ENCODE peak calls at places on chromosomes 7 and 10, in five cellular contexts. One of them, this sample, is unnamed.

GRCh38 chr10:116146374-116146773 is 126.6 kb downstream of the GFRA1 start:
- DNase-seq in trophoblast cell: no peak
- DNase-seq in neuronal stem cell: no peak
- DNase-seq in mesenchymal stem cell: peak
- DNase-seq in H9: no peak
- DNase-seq in this sample: no peak

GRCh38 chr7:82762880-82763279 is 319.3 kb upstream of the CACNA2D1 start:
- DNase-seq in mesenchymal stem cell: peak
- DNase-seq in trophoblast cell: no peak
- DNase-seq in H9: no peak
- DNase-seq in neuronal stem cell: no peak
- DNase-seq in this sample: no peak

GRCh38 chr7:45185028-45185863 is 27.7 kb downstream of the RAMP3 start:
- DNase-seq in mesenchymal stem cell: no peak
- DNase-seq in neuronal stem cell: no peak
- DNase-seq in H9: no peak
- DNase-seq in trophoblast cell: no peak
- DNase-seq in this sample: no peak

GRCh38 chr10:26642896-26643653 is 54.4 kb upstream of the PDSS1 start:
- DNase-seq in H9: peak
- DNase-seq in neuronal stem cell: no peak
- DNase-seq in trophoblast cell: no peak
- DNase-seq in mesenchymal stem cell: no peak
- DNase-seq in this sample: no peak

GRCh38 chr10:96440257-96441125 is 73.2 kb downstream of the TLL2 start:
- DNase-seq in trophoblast cell: no peak
- DNase-seq in neuronal stem cell: no peak
- DNase-seq in mesenchymal stem cell: no peak
- DNase-seq in H9: no peak
- DNase-seq in this sample: no peak

GRCh38 chr10:73965890-73966768 is 31.8 kb upstream of the VCL start:
- DNase-seq in mesenchymal stem cell: peak
- DNase-seq in neuronal stem cell: peak
- DNase-seq in H9: peak
- DNase-seq in trophoblast cell: peak
- DNase-seq in this sample: peak

GRCh38 chr10:51574248-51575067 is 124.9 kb downstream of the CSTF2T start:
- DNase-seq in mesenchymal stem cell: no peak
- DNase-seq in H9: no peak
- DNase-seq in neuronal stem cell: no peak
- DNase-seq in trophoblast cell: no peak
- DNase-seq in this sample: no peak

GRCh38 chr7:120583835-120584586 is 273.9 kb downstream of the TSPAN12 start:
- DNase-seq in trophoblast cell: peak
- DNase-seq in H9: no peak
- DNase-seq in mesenchymal stem cell: peak
- DNase-seq in neuronal stem cell: no peak
- DNase-seq in this sample: no peak

GRCh38 chr7:159104188-159105030 is 40.3 kb downstream of the VIPR2 start:
- DNase-seq in trophoblast cell: no peak
- DNase-seq in neuronal stem cell: no peak
- DNase-seq in H9: no peak
- DNase-seq in mesenchymal stem cell: no peak
- DNase-seq in this sample: no peak

GRCh38 chr7:19489162-19489820 is 219.5 kb downstream of the POLR1F start:
- DNase-seq in mesenchymal stem cell: no peak
- DNase-seq in neuronal stem cell: no peak
- DNase-seq in H9: no peak
- DNase-seq in trophoblast cell: no peak
- DNase-seq in this sample: no peak

GRCh38 chr10:27607591-27607990 is 103.5 kb downstream of the RAB18 start:
- DNase-seq in mesenchymal stem cell: no peak
- DNase-seq in trophoblast cell: no peak
- DNase-seq in H9: no peak
- DNase-seq in neuronal stem cell: no peak
- DNase-seq in this sample: no peak

GRCh38 chr7:75979361-75980125 is 14.9 kb downstream of the TMEM120A start:
- DNase-seq in neuronal stem cell: no peak
- DNase-seq in mesenchymal stem cell: no peak
- DNase-seq in trophoblast cell: no peak
- DNase-seq in H9: no peak
- DNase-seq in this sample: no peak

GRCh38 chr10:127163632-127164031 is 32.8 kb downstream of the INSYN2A start:
- DNase-seq in trophoblast cell: no peak
- DNase-seq in mesenchymal stem cell: no peak
- DNase-seq in neuronal stem cell: no peak
- DNase-seq in H9: no peak
- DNase-seq in this sample: no peak

GRCh38 chr7:29990931-29991330 is 1.3 kb upstream of the SCRN1 start:
- DNase-seq in H9: no peak
- DNase-seq in mesenchymal stem cell: no peak
- DNase-seq in neuronal stem cell: no peak
- DNase-seq in trophoblast cell: no peak
- DNase-seq in this sample: no peak

GRCh38 chr10:30782543-30783461 is 153.2 kb upstream of the LYZL2 start:
- DNase-seq in neuronal stem cell: no peak
- DNase-seq in mesenchymal stem cell: peak
- DNase-seq in trophoblast cell: no peak
- DNase-seq in H9: no peak
- DNase-seq in this sample: no peak

GRCh38 chr7:27185013-27185707 is at the start of gene HOXA11:
- DNase-seq in mesenchymal stem cell: peak
- DNase-seq in neuronal stem cell: no peak
- DNase-seq in H9: peak
- DNase-seq in trophoblast cell: no peak
- DNase-seq in this sample: peak

GRCh38 chr7:100044719-100045118 is 4.9 kb upstream of the ZSCAN21 start:
- DNase-seq in mesenchymal stem cell: no peak
- DNase-seq in trophoblast cell: peak
- DNase-seq in H9: no peak
- DNase-seq in neuronal stem cell: no peak
- DNase-seq in this sample: no peak

GRCh38 chr7:48280100-48280499 is 108.8 kb downstream of the ABCA13 start:
- DNase-seq in trophoblast cell: no peak
- DNase-seq in H9: no peak
- DNase-seq in mesenchymal stem cell: peak
- DNase-seq in neuronal stem cell: no peak
- DNase-seq in this sample: no peak

GRCh38 chr10:113716109-113717010 is 35.1 kb upstream of the PLEKHS1 start:
- DNase-seq in H9: no peak
- DNase-seq in neuronal stem cell: no peak
- DNase-seq in mesenchymal stem cell: no peak
- DNase-seq in trophoblast cell: no peak
- DNase-seq in this sample: no peak

GRCh38 chr7:157347217-157347904 is 10.6 kb downstream of the DNAJB6 start:
- DNase-seq in neuronal stem cell: no peak
- DNase-seq in trophoblast cell: peak
- DNase-seq in mesenchymal stem cell: no peak
- DNase-seq in H9: no peak
- DNase-seq in this sample: no peak

GRCh38 chr10:121519901-121520500 is 78.2 kb downstream of the FGFR2 start:
- DNase-seq in mesenchymal stem cell: no peak
- DNase-seq in neuronal stem cell: no peak
- DNase-seq in H9: no peak
- DNase-seq in trophoblast cell: no peak
- DNase-seq in this sample: no peak

GRCh38 chr7:119175916-119176627 is 951.6 kb downstream of the ANKRD7 start:
- DNase-seq in trophoblast cell: peak
- DNase-seq in neuronal stem cell: peak
- DNase-seq in H9: peak
- DNase-seq in mesenchymal stem cell: peak
- DNase-seq in this sample: peak

GRCh38 chr7:50954716-50955115 is 172.0 kb upstream of the GRB10 start:
- DNase-seq in H9: no peak
- DNase-seq in neuronal stem cell: no peak
- DNase-seq in mesenchymal stem cell: no peak
- DNase-seq in trophoblast cell: no peak
- DNase-seq in this sample: no peak

GRCh38 chr7:19378340-19378704 is 233.1 kb upstream of the FERD3L start:
- DNase-seq in trophoblast cell: no peak
- DNase-seq in neuronal stem cell: no peak
- DNase-seq in H9: no peak
- DNase-seq in mesenchymal stem cell: no peak
- DNase-seq in this sample: no peak

GRCh38 chr10:110208614-110209398 is 1.4 kb downstream of the MXI1 start:
- DNase-seq in H9: no peak
- DNase-seq in neuronal stem cell: no peak
- DNase-seq in mesenchymal stem cell: peak
- DNase-seq in trophoblast cell: no peak
- DNase-seq in this sample: no peak

GRCh38 chr10:72254891-72255568 is 18.7 kb upstream of the DDIT4 start:
- DNase-seq in trophoblast cell: no peak
- DNase-seq in mesenchymal stem cell: peak
- DNase-seq in H9: peak
- DNase-seq in neuronal stem cell: peak
- DNase-seq in this sample: no peak

GRCh38 chr7:43637114-43637806 is 54.4 kb downstream of the STK17A start:
- DNase-seq in neuronal stem cell: no peak
- DNase-seq in mesenchymal stem cell: peak
- DNase-seq in H9: no peak
- DNase-seq in trophoblast cell: no peak
- DNase-seq in this sample: no peak

GRCh38 chr7:43642897-43643630 is 60.2 kb downstream of the STK17A start:
- DNase-seq in neuronal stem cell: no peak
- DNase-seq in H9: no peak
- DNase-seq in trophoblast cell: no peak
- DNase-seq in mesenchymal stem cell: no peak
- DNase-seq in this sample: no peak

GRCh38 chr7:43643842-43644241 is 60.9 kb downstream of the STK17A start:
- DNase-seq in H9: no peak
- DNase-seq in neuronal stem cell: no peak
- DNase-seq in mesenchymal stem cell: no peak
- DNase-seq in trophoblast cell: no peak
- DNase-seq in this sample: no peak

GRCh38 chr7:43639858-43640491 is 57.1 kb downstream of the STK17A start:
- DNase-seq in mesenchymal stem cell: peak
- DNase-seq in trophoblast cell: no peak
- DNase-seq in neuronal stem cell: peak
- DNase-seq in H9: no peak
- DNase-seq in this sample: no peak

GRCh38 chr7:43640679-43641078 is 57.8 kb downstream of the STK17A start:
- DNase-seq in mesenchymal stem cell: no peak
- DNase-seq in trophoblast cell: no peak
- DNase-seq in H9: no peak
- DNase-seq in neuronal stem cell: no peak
- DNase-seq in this sample: no peak
- H2BK12ac ChIP-seq in mesenchymal stem cell: no peak
- H2BK12ac ChIP-seq in trophoblast cell: no peak
- H2BK12ac ChIP-seq in H9: no peak
- H2BK12ac ChIP-seq in neuronal stem cell: no peak
- H2BK12ac ChIP-seq in this sample: no peak

GRCh38 chr10:79269443-79269842 is 77.8 kb upstream of the PPIF start:
- DNase-seq in trophoblast cell: no peak
- DNase-seq in mesenchymal stem cell: no peak
- DNase-seq in neuronal stem cell: no peak
- DNase-seq in H9: no peak
- DNase-seq in this sample: no peak

GRCh38 chr10:79266543-79267312 is 80.5 kb upstream of the PPIF start:
- DNase-seq in mesenchymal stem cell: peak
- DNase-seq in trophoblast cell: peak
- DNase-seq in H9: no peak
- DNase-seq in neuronal stem cell: no peak
- DNase-seq in this sample: no peak

GRCh38 chr10:79268717-79269116 is 78.6 kb upstream of the PPIF start:
- DNase-seq in mesenchymal stem cell: no peak
- DNase-seq in H9: no peak
- DNase-seq in neuronal stem cell: no peak
- DNase-seq in trophoblast cell: no peak
- DNase-seq in this sample: no peak

GRCh38 chr10:79267449-79267848 is 79.8 kb upstream of the PPIF start:
- DNase-seq in neuronal stem cell: no peak
- DNase-seq in mesenchymal stem cell: no peak
- DNase-seq in H9: no peak
- DNase-seq in trophoblast cell: no peak
- DNase-seq in this sample: no peak

DNA sequence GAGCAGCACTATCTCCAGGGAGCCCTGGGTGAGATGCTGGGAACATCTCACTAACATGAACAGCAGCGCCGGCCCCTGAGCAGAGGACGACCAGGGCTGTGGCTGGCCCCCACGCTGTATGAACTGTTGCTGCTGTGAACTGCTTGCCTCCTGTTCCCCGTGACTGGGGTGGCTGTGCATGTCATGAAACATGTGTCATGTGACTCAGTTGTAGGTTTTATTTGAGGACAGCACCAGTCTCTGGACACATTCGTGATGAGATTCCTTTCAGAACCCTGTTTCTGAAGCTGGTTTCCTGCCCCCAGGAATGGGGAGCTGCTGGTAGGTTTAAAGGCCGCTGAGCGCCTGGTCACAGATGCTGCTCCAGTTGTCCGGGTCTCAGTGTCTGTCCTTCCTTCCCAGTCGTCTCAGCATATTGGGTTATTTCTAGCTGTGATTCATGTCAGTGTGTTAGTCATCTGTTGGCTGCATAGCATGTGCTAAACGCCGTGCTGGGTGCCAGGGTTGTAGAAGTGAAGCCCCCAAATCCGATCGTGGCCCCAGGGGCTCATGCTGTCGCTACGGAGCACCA is 79.1 kb upstream of the PPIF start:
- DNase-seq in H9: no peak
- DNase-seq in neuronal stem cell: no peak
- DNase-seq in trophoblast cell: no peak
- DNase-seq in mesenchymal stem cell: peak
- DNase-seq in this sample: no peak
- H3K4me2 ChIP-seq in H9: no peak
- H3K4me2 ChIP-seq in neuronal stem cell: no peak
- H3K4me2 ChIP-seq in trophoblast cell: no peak
- H3K4me2 ChIP-seq in mesenchymal stem cell: no peak
- H3K4me2 ChIP-seq in this sample: no peak

GRCh38 chr7:101081432-101081831 is 3.8 kb upstream of the TRIM56 start:
- DNase-seq in neuronal stem cell: no peak
- DNase-seq in mesenchymal stem cell: no peak
- DNase-seq in trophoblast cell: no peak
- DNase-seq in H9: no peak
- DNase-seq in this sample: no peak
- H2BK12ac ChIP-seq in neuronal stem cell: no peak
- H2BK12ac ChIP-seq in mesenchymal stem cell: no peak
- H2BK12ac ChIP-seq in trophoblast cell: no peak
- H2BK12ac ChIP-seq in H9: no peak
- H2BK12ac ChIP-seq in this sample: no peak

DNA sequence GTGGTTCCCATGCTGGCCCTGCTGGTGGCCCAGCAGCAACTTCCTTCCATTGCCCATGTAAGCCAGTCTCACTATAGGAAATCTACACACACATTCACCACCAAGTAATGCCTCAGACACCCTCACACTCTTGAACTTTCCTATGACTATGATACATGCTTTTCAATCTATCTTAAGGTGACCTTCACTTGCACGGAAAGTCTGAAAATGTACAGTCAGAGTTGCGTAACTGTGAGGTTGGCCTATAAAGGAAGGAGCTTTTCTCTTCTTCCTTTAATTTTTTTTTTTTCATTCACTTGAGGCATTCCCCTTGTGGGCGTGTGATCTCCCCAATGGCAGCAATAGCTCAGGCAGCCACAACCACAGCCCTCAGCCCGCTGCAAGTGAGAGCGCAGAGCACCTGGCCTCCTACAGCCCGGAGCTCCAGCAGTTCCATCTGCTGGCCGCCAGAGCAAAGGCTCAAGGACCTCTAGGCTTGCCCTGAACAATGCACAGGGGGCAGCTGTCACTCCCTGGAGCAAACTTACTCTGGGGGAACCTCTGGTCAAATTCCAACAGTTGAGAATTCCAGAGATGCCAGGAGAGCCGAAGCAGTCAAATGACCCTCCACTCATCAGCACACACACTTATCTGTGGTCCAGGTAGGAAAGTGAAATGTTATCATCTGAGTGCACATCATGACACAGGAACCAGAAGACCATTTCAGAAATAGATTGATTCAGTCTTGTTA is 123.1 kb upstream of the ADO start:
- DNase-seq in mesenchymal stem cell: peak
- DNase-seq in neuronal stem cell: no peak
- DNase-seq in H9: peak
- DNase-seq in trophoblast cell: peak
- DNase-seq in this sample: peak
- H3K4me2 ChIP-seq in mesenchymal stem cell: no peak
- H3K4me2 ChIP-seq in neuronal stem cell: no peak
- H3K4me2 ChIP-seq in H9: no peak
- H3K4me2 ChIP-seq in trophoblast cell: no peak
- H3K4me2 ChIP-seq in this sample: no peak